ENCODE peak calls at places on chromosomes 16 and 17, in six cellular contexts. N is endodermal cell; Q is fibroblast of lung; X is heart right ventricle; H is PC-3; J is CD4-positive, CD25-positive, alpha-beta regulatory T cell. R is an unnamed sample.

GRCh38 chr17:78046923-78047322 is 81.6 kb downstream of the TMC6 start:
- DNase-seq in N (no peak), Q (no peak), X (no peak), H (peak; percentile 30), J (no peak), R (no peak)

GRCh38 chr17:3848229-3848628 is 2.2 kb upstream of the NCBP3 start:
- DNase-seq in N (no peak), Q (no peak), X (no peak), H (no peak), J (no peak), R (no peak)

GRCh38 chr17:34565715-34566114 is 13.7 kb upstream of the TMEM132E start:
- DNase-seq in N (no peak), Q (no peak), X (no peak), H (no peak), J (no peak), R (no peak)

GRCh38 chr16:66612422-66612821 is 7.9 kb downstream of the CMTM3 start:
- DNase-seq in N (no peak), Q (no peak), X (no peak), H (no peak), J (no peak), R (no peak)

GRCh38 chr16:57380671-57381462 is 8.6 kb downstream of the CX3CL1 start:
- DNase-seq in N (no peak), Q (no peak), X (no peak), H (peak; percentile 52), J (no peak), R (no peak)

GRCh38 chr16:73213761-73214480 is 166.0 kb upstream of the ZFHX3 start:
- DNase-seq in N (no peak), Q (peak; percentile 83), X (no peak), H (peak; percentile 9), J (no peak), R (no peak)

GRCh38 chr16:26665166-26665939 is 401.4 kb upstream of the C16orf82 start:
- DNase-seq in N (no peak), Q (no peak), X (no peak), H (no peak), J (no peak), R (no peak)

GRCh38 chr17:31394544-31394943 is 3.1 kb downstream of the RAB11FIP4 start:
- DNase-seq in N (peak; percentile 97), Q (peak; percentile 79), X (peak; percentile 68), H (peak; percentile 44), J (peak; percentile 27), R (peak; percentile 29)

GRCh38 chr16:80285089-80285488 is 255.7 kb upstream of the DYNLRB2 start:
- DNase-seq in N (no peak), Q (peak; percentile 26), X (no peak), H (no peak), J (no peak), R (no peak)

GRCh38 chr17:7558544-7559306 is at the start of gene TNFSF13:
- DNase-seq in N (no peak), Q (no peak), X (no peak), H (no peak), J (no peak), R (no peak)

GRCh38 chr17:45229681-45230409 is 8.2 kb downstream of the FMNL1 start:
- DNase-seq in N (peak; percentile 60), Q (no peak), X (no peak), H (no peak), J (no peak), R (no peak)

GRCh38 chr16:56362057-56362655 is 63.2 kb downstream of the AMFR start:
- DNase-seq in N (no peak), Q (no peak), X (no peak), H (no peak), J (no peak), R (no peak)

GRCh38 chr16:50021509-50021908 is 3.5 kb upstream of the CNEP1R1 start:
- DNase-seq in N (peak; percentile 77), Q (no peak), X (no peak), H (no peak), J (no peak), R (no peak)

GRCh38 chr16:85986931-85987749 is 88.2 kb downstream of the IRF8 start:
- DNase-seq in N (peak; percentile 87), Q (no peak), X (no peak), H (no peak), J (peak; percentile 9), R (no peak)

GRCh38 chr16:17261197-17261858 is 209.4 kb downstream of the XYLT1 start:
- DNase-seq in N (no peak), Q (no peak), X (no peak), H (no peak), J (no peak), R (no peak)

GRCh38 chr17:38725066-38725465 is 5.1 kb upstream of the CISD3 start:
- DNase-seq in N (no peak), Q (no peak), X (no peak), H (no peak), J (no peak), R (no peak)

GRCh38 chr17:38720941-38721340 is 9.2 kb upstream of the CISD3 start:
- DNase-seq in N (no peak), Q (no peak), X (no peak), H (no peak), J (no peak), R (no peak)

GRCh38 chr17:38727661-38728220 is 2.4 kb upstream of the CISD3 start:
- DNase-seq in N (no peak), Q (no peak), X (no peak), H (no peak), J (peak; percentile 33), R (no peak)

GRCh38 chr17:38721802-38722201 is 8.3 kb upstream of the CISD3 start:
- DNase-seq in N (no peak), Q (no peak), X (no peak), H (no peak), J (no peak), R (no peak)

DNA sequence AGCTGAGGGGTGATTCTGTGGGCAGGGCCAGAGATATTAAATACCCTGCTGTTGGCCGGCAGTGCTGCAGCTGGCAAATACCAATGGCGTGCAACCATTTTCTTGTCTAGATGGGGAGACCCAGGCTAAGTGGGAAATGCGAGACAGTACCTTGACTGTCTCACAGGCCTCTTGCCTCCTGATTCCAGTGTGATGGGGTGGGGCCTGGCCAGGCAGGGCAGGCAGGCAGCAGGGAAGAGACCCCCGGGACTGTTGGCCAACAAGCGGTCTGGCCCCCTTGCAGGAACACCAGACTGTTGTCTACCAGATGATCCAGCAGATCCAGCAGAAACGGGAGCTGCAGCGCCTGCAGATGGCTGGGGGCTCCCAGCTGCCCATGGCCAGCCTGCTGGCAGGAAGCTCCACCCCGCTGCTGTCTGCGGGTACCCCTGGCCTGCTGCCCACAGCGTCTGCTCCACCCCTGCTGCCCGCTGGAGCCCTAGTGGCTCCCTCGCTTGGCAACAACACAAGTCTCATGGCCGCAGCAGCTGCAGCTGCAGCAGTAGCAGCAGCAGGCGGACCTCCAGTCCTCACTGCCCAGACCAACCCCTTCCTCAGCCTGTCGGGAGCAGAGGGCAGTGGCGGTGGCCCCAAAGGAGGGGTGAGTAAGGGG is 5.7 kb upstream of the CISD3 start:
- DNase-seq in N (no peak), Q (no peak), X (no peak), H (no peak), J (no peak), R (peak; percentile 85)
- H3K27ac ChIP-seq in N (no peak overlapping the region), Q (no peak overlapping the region), X (no peak overlapping the region), H (no peak overlapping the region), J (no peak overlapping the region), R (peak overlapping the region; percentile 93)

GRCh38 chr16:24853830-24854229 is 8.1 kb downstream of the SLC5A11 start:
- DNase-seq in N (no peak), Q (peak; percentile 36), X (no peak), H (peak; percentile 78), J (no peak), R (peak; percentile 74)

GRCh38 chr16:24851700-24852099 is 5.9 kb downstream of the SLC5A11 start:
- DNase-seq in N (no peak), Q (no peak), X (no peak), H (peak; percentile 48), J (no peak), R (no peak)

GRCh38 chr16:24853169-24853824 is 7.5 kb downstream of the SLC5A11 start:
- DNase-seq in N (no peak), Q (no peak), X (no peak), H (peak; percentile 16), J (no peak), R (no peak)

GRCh38 chr16:24850289-24850931 is 4.6 kb downstream of the SLC5A11 start:
- DNase-seq in N (no peak), Q (peak; percentile 31), X (no peak), H (peak; percentile 73), J (no peak), R (no peak)

GRCh38 chr16:24852281-24852721 is 6.5 kb downstream of the SLC5A11 start:
- DNase-seq in N (no peak), Q (no peak), X (no peak), H (peak; percentile 17), J (no peak), R (peak; percentile 8)
- H3K27ac ChIP-seq in N (no peak overlapping the region), Q (no peak overlapping the region), X (no peak overlapping the region), H (peak overlapping the region; percentile 83), J (no peak overlapping the region), R (peak overlapping the region; percentile 97)

DNA sequence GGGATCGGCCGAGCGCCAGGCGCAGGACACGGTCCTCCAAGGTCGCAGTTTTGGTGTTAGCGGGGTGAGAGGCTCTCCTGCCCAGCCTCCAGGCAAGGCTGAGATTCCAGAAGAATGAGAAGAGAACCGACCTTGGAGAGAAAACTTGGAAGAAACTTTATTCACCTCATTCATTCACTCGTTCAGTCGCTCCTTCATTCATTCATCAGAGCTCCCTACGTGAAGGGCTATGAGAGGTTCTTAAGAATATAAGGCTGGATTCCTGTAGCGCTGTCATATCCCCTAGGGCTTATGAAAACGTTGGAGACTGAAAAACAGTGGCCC is 991 bp upstream of the MYH10 start:
- DNase-seq in N (no peak), Q (no peak), X (no peak), H (no peak), J (no peak), R (no peak)
- H3K27ac ChIP-seq in N (peak overlapping the region; percentile 95), Q (no peak overlapping the region), X (peak overlapping the region; percentile 82), H (peak overlapping the region; percentile 25), J (no peak overlapping the region), R (peak overlapping the region; percentile 88)

GRCh38 chr17:40325156-40326013 is 16.4 kb downstream of the RARA start:
- DNase-seq in N (no peak), Q (no peak), X (no peak), H (no peak), J (no peak), R (no peak)
- H3K27ac ChIP-seq in N (no peak overlapping the region), Q (no peak overlapping the region), X (peak overlapping the region; percentile 98), H (no peak overlapping the region), J (peak overlapping the region; percentile 99), R (no peak overlapping the region)

GRCh38 chr16:88985521-88985920 is 8.5 kb upstream of the CBFA2T3 start:
- DNase-seq in N (no peak), Q (no peak), X (no peak), H (no peak), J (no peak), R (no peak)
- H3K27ac ChIP-seq in N (no peak overlapping the region), Q (no peak overlapping the region), X (no peak overlapping the region), H (no peak overlapping the region), J (no peak overlapping the region), R (no peak overlapping the region)

DNA sequence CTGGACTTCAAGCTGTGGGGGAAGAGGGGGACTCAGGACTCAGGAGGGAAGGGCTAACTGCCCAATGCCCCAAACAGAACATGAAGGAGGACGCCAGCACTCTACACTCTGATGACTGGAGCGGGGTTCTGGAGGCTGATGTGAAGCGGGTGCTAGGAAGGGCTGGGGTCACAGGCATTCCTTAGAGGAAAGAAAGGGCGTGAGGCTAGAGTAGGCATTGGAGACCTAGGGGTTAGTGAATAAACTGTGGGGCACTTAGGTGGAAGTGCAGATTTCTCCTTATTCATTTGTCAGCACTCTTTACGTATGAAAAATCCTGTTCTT is 760 bp upstream of the LMF1 start:
- DNase-seq in N (no peak), Q (no peak), X (no peak), H (no peak), J (no peak), R (no peak)
- H3K27ac ChIP-seq in N (no peak overlapping the region), Q (no peak overlapping the region), X (no peak overlapping the region), H (no peak overlapping the region), J (no peak overlapping the region), R (peak overlapping the region; percentile 98)